ENCODE peak calls at places on chromosomes 5 and 9, in eight cellular contexts. B is fibroblast of villous mesenchyme; F is progenitor cell of endocrine pancreas; M is stimulated activated CD4-positive, alpha-beta T cell treated with anti-CD3 and anti-CD28 coated beads, Interleukin-12 subunit alpha, Interleukin-12 subunit beta, amount 100 ng/mL, for 24 hours; D is M059J; L is hypothalamus; G is NCI-H2029; S is CD8-positive, alpha-beta memory T cell. P is an unnamed sample.

GRCh38 chr9:134386951-134387831 is 60.9 kb downstream of the RXRA start:
- DNase-seq in M (no peak), S (no peak), D (no peak), F (no peak), G (peak; percentile 41), B (peak; percentile 20), L (no peak), P (no peak)

GRCh38 chr9:116939605-116940004 is 252.5 kb downstream of the TRIM32 start:
- DNase-seq in S (no peak), D (peak; percentile 59), F (no peak), G (no peak), B (peak; percentile 1), L (no peak), M (no peak), P (no peak)

GRCh38 chr5:131109540-131110255 is 55.4 kb downstream of the HINT1 start:
- DNase-seq in F (no peak), M (no peak), D (peak; percentile 31), B (peak; percentile 53), L (no peak), G (no peak), S (peak; percentile 35), P (peak; percentile 43)

GRCh38 chr9:79257215-79257614 is 314.6 kb upstream of the TLE4 start:
- DNase-seq in D (peak; percentile 69), M (no peak), S (no peak), L (peak; percentile 12), B (no peak), G (no peak), F (no peak), P (no peak)

GRCh38 chr9:14366071-14366470 is 52.1 kb upstream of the NFIB start:
- DNase-seq in L (no peak), F (no peak), M (no peak), G (no peak), D (peak; percentile 87), B (peak; percentile 86), S (no peak), P (peak; percentile 58)

GRCh38 chr9:95003694-95004451 is 277.4 kb downstream of the AOPEP start:
- DNase-seq in M (no peak), B (peak; percentile 69), S (no peak), F (no peak), G (no peak), L (no peak), D (peak; percentile 77), P (no peak)

GRCh38 chr9:113299800-113300292 is 3.3 kb downstream of the RNF183 start:
- DNase-seq in B (peak; percentile 42), M (no peak), S (no peak), L (no peak), G (peak; percentile 94), F (no peak), D (peak; percentile 53), P (no peak)

GRCh38 chr9:130387905-130388304 is 56.9 kb upstream of the ASS1 start:
- DNase-seq in B (no peak), S (no peak), L (no peak), G (no peak), D (no peak), M (no peak), F (no peak), P (no peak)

GRCh38 chr5:1386274-1386717 is 41.4 kb upstream of the CLPTM1L start:
- DNase-seq in L (no peak), G (peak; percentile 92), D (peak; percentile 45), B (peak; percentile 19), S (peak; percentile 84), M (peak; percentile 38), F (peak; percentile 36), P (peak; percentile 3)

GRCh38 chr9:18947772-18948391 is 85.1 kb downstream of the SAXO1 start:
- DNase-seq in S (no peak), F (no peak), M (no peak), D (no peak), B (peak; percentile 17), G (no peak), L (no peak), P (no peak)

GRCh38 chr5:77852514-77853352 is 76.6 kb upstream of the TBCA start:
- DNase-seq in G (peak; percentile 75), B (peak; percentile 38), L (peak; percentile 42), F (peak; percentile 37), M (no peak), S (peak; percentile 32), D (peak; percentile 53), P (no peak)

GRCh38 chr9:93107151-93107824 is 11.3 kb downstream of the CARD19 start:
- DNase-seq in B (no peak), M (no peak), G (no peak), L (no peak), S (no peak), F (no peak), D (no peak), P (no peak)

GRCh38 chr5:123755587-123756324 is 243.8 kb downstream of the CSNK1G3 start:
- DNase-seq in M (no peak), D (peak; percentile 16), F (no peak), B (peak; percentile 38), L (no peak), G (no peak), S (no peak), P (peak; percentile 39)

GRCh38 chr5:3310551-3311340 is 284.9 kb upstream of the IRX1 start:
- DNase-seq in D (peak; percentile 99), F (no peak), B (no peak), M (no peak), L (peak; percentile 17), G (no peak), S (no peak), P (peak; percentile 87)

GRCh38 chr5:57482671-57483106 is at the start of gene ACTBL2:
- DNase-seq in B (peak; percentile 88), G (no peak), L (no peak), M (no peak), S (no peak), F (no peak), D (peak; percentile 98), P (peak; percentile 95)

GRCh38 chr9:135321580-135321979 is 158.0 kb upstream of the PPP1R26 start:
- DNase-seq in D (no peak), B (no peak), G (no peak), L (no peak), F (no peak), S (no peak), M (no peak), P (no peak)

GRCh38 chr9:135857371-135857786 is 50.0 kb downstream of the CAMSAP1 start:
- DNase-seq in L (no peak), F (no peak), G (no peak), D (peak; percentile 67), M (no peak), B (peak; percentile 22), S (no peak), P (peak; percentile 70)

GRCh38 chr5:1131191-1131621 is 19.3 kb upstream of the SLC12A7 start:
- DNase-seq in F (no peak), L (no peak), G (no peak), B (no peak), M (no peak), D (no peak), S (no peak), P (no peak)

GRCh38 chr5:15791859-15792258 is 291.9 kb downstream of the FBXL7 start:
- DNase-seq in M (no peak), G (no peak), B (peak; percentile 18), S (no peak), D (peak; percentile 50), L (no peak), F (no peak), P (no peak)

GRCh38 chr5:150092159-150092787 is 5.9 kb upstream of the CSF1R start:
- DNase-seq in G (no peak), L (no peak), M (no peak), S (no peak), D (no peak), B (no peak), F (no peak), P (no peak)

GRCh38 chr9:131627846-131628820 is 82.8 kb downstream of the PRRT1B start:
- DNase-seq in F (no peak), M (no peak), G (peak; percentile 87), L (no peak), B (no peak), S (peak; percentile 92), D (peak; percentile 75), P (peak; percentile 72)

GRCh38 chr9:134685784-134686183 is 44.2 kb downstream of the COL5A1 start:
- DNase-seq in D (no peak), S (no peak), G (no peak), M (no peak), F (no peak), L (no peak), B (no peak), P (no peak)

GRCh38 chr9:26687421-26687820 is 205.2 kb downstream of the CAAP1 start:
- DNase-seq in M (no peak), B (no peak), G (no peak), S (no peak), D (peak; percentile 42), L (no peak), F (no peak), P (no peak)

GRCh38 chr9:129109952-129110739 is 447 bp downstream of the CRAT start:
- DNase-seq in F (no peak), G (no peak), M (no peak), L (no peak), S (no peak), B (peak; percentile 23), D (peak; percentile 32), P (no peak)

GRCh38 chr9:133951265-133951664 is 40.9 kb downstream of the VAV2 start:
- DNase-seq in S (no peak), G (no peak), F (no peak), D (no peak), L (no peak), M (no peak), B (no peak), P (no peak)

GRCh38 chr5:95471922-95472321 is 80.8 kb downstream of the FAM81B start:
- DNase-seq in F (no peak), L (no peak), D (peak; percentile 6), B (no peak), G (no peak), M (no peak), S (no peak), P (peak; percentile 8)

GRCh38 chr5:61640631-61641030 is 308.6 kb downstream of the ZSWIM6 start:
- DNase-seq in M (no peak), S (no peak), B (no peak), G (no peak), L (no peak), F (no peak), D (no peak), P (peak; percentile 58)

GRCh38 chr5:156522651-156523529 is 195.9 kb downstream of the SGCD start:
- DNase-seq in G (no peak), S (no peak), D (no peak), M (no peak), L (no peak), B (no peak), F (no peak), P (no peak)

GRCh38 chr5:168612996-168613395 is 33.8 kb upstream of the PANK3 start:
- DNase-seq in D (no peak), G (no peak), L (no peak), B (no peak), M (no peak), F (no peak), S (peak; percentile 38), P (no peak)

GRCh38 chr9:77806697-77807096 is 158.6 kb upstream of the GNA14 start:
- DNase-seq in B (no peak), F (no peak), M (no peak), G (no peak), S (no peak), L (no peak), D (no peak), P (no peak)

GRCh38 chr5:10635257-10635860 is 71.5 kb downstream of the ANKRD33B start:
- DNase-seq in G (no peak), S (peak; percentile 16), L (no peak), M (peak; percentile 51), B (no peak), D (peak; percentile 88), F (no peak), P (peak; percentile 77)

GRCh38 chr5:135460246-135461033 is 8.3 kb upstream of the TIFAB start:
- DNase-seq in D (no peak), S (no peak), B (no peak), L (no peak), F (no peak), G (no peak), M (no peak), P (no peak)

GRCh38 chr5:36301858-36302603 is at the start of gene RANBP3L:
- DNase-seq in S (no peak), B (peak; percentile 88), G (no peak), F (no peak), L (no peak), M (no peak), D (peak; percentile 78), P (peak; percentile 38)

GRCh38 chr5:171895076-171895475 is 109.5 kb downstream of the SMIM23 start:
- DNase-seq in L (no peak), S (no peak), G (no peak), D (no peak), F (no peak), M (no peak), B (no peak), P (no peak)